ENCODE peak calls at places on chromosomes 6 and 20, in six cellular contexts. X, V, C, E, Y and O are unnamed samples. For H3K4me1, the result is how much of the 10 kb centered on the place peaks cover.

GRCh38 chr6:35386989-35387388 is 44.6 kb downstream of the PPARD start:
- DNase-seq in X (no peak), V (no peak), C (no peak), E (no peak), Y (no peak), O (no peak)

GRCh38 chr20:36936341-36936740 is 15.2 kb downstream of the SAMHD1 start:
- DNase-seq in X (no peak), V (no peak), C (no peak), E (no peak), Y (no peak), O (no peak)

GRCh38 chr20:23437126-23437894 is 2.2 kb upstream of the CSTL1 start:
- DNase-seq in X (no peak), V (no peak), C (peak), E (no peak), Y (no peak), O (no peak)

GRCh38 chr6:116158641-116159040 is 32.7 kb upstream of the COL10A1 start:
- DNase-seq in X (no peak), V (no peak), C (no peak), E (no peak), Y (no peak), O (no peak)

GRCh38 chr6:37433657-37434271 is 743 bp downstream of the CMTR1 start:
- DNase-seq in X (no peak), V (no peak), C (no peak), E (peak), Y (no peak), O (peak)

GRCh38 chr6:81909981-81910910 is 157.8 kb upstream of the TENT5A start:
- DNase-seq in X (no peak), V (no peak), C (no peak), E (no peak), Y (no peak), O (no peak)

GRCh38 chr6:158647501-158647900 is 2.4 kb upstream of the SYTL3 start:
- DNase-seq in X (no peak), V (no peak), C (no peak), E (no peak), Y (no peak), O (no peak)

GRCh38 chr6:58198301-58198700 is 880.9 kb downstream of the PRIM2 start:
- DNase-seq in X (no peak), V (no peak), C (no peak), E (no peak), Y (no peak), O (peak)

GRCh38 chr6:12113190-12113578 is 101.1 kb downstream of the HIVEP1 start:
- DNase-seq in X (no peak), V (no peak), C (peak), E (no peak), Y (no peak), O (peak)

GRCh38 chr20:51366155-51366886 is 176.2 kb downstream of the NFATC2 start:
- DNase-seq in X (peak), V (peak), C (peak), E (peak), Y (peak), O (peak)

GRCh38 chr20:40689100-40689942 is at the start of gene MAFB:
- DNase-seq in X (peak), V (peak), C (peak), E (peak), Y (no peak), O (peak)

GRCh38 chr20:35909176-35909575 is 45.1 kb downstream of the SCAND1 start:
- DNase-seq in X (no peak), V (no peak), C (no peak), E (no peak), Y (no peak), O (no peak)

GRCh38 chr6:115854866-115855665 is 205.6 kb downstream of the FRK start:
- DNase-seq in X (peak), V (no peak), C (no peak), E (no peak), Y (no peak), O (no peak)

GRCh38 chr6:142926177-142926493 is 18.8 kb downstream of the HIVEP2 start:
- DNase-seq in X (no peak), V (no peak), C (peak), E (no peak), Y (no peak), O (no peak)

GRCh38 chr6:142927274-142927586 is 17.7 kb downstream of the HIVEP2 start:
- DNase-seq in X (no peak), V (no peak), C (peak), E (no peak), Y (no peak), O (no peak)

GRCh38 chr6:142925575-142926110 is 19.3 kb downstream of the HIVEP2 start:
- DNase-seq in X (no peak), V (no peak), C (peak), E (peak), Y (no peak), O (no peak)

GRCh38 chr6:142927904-142928303 is 17.1 kb downstream of the HIVEP2 start:
- DNase-seq in X (no peak), V (no peak), C (no peak), E (no peak), Y (no peak), O (no peak)

DNA sequence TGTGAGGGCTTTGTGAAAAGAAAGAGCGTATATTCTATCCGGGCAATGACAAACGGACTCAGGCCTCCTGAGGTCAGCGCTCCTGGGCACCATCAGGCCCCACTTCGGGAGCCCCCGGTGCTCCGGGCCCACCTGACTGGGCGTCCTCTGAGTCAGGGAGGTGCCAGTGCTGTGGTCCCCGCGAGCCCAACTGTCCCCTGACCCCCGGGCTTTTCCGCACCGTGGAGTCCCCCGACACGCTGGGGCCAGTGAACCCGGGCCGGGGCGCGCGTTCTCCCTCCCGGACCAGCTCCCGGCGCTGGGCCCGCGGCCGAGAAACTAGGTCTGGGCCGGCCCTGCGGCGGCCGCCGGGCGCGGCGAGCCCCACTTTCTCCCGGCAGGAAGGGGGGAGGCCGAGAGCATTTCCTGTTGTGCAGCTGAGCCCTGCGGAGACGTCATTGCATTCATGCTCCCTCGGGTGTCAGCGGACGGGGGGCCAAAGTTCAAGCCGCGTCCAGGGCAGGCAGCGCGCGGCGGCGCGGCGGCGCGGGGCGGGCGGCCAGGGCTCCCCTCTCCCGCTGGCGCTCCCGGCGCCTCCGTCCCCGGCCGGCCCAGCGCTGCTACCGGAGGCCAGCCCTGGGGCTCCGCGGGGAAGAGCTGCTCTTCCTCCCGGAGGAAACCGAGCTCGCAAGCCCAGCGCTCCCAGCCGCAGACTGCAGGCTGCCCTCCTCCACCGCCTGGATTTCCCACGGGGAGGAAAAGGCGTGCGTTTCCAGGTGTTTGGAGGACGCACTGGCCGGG is 18.3 kb downstream of the HIVEP2 start:
- DNase-seq in X (peak), V (no peak), C (peak), E (peak), Y (no peak), O (no peak)
- H3K4me1 ChIP-seq in X (half or more), V (under half), C (under half), E (under half), Y (under half), O (under half)

DNA sequence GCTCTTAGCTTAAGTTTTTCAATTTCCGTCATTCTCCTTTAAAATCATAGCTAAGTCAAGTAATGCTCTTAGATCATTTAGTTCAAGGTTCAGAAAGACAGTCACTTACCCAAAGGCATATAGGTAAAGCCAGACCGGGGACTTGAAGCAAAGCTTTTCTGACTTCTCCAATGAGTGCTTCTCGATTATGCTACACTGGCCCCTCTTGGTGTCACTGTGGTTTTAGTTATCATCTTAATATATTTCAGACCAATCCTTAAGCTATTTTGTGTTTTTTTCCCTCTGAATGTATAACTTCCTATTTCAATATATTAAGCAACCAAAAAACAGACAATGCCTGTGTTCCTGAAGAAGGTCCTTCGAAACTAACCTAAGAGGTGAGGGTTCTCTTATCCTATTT is 3.8 kb downstream of the PRDM1 start:
- DNase-seq in X (no peak), V (no peak), C (no peak), E (no peak), Y (no peak), O (no peak)
- TF ChIP-seq CTCF in X (no peak), V (no peak), C (no peak), E (peak), Y (peak), O (peak)

GRCh38 chr6:40714143-40714542 is 127.0 kb upstream of the LRFN2 start:
- DNase-seq in X (no peak), V (no peak), C (no peak), E (no peak), Y (no peak), O (no peak)
- H3K4me1 ChIP-seq in X (under half), V (under half), C (under half), E (under half), Y (under half), O (under half)

DNA sequence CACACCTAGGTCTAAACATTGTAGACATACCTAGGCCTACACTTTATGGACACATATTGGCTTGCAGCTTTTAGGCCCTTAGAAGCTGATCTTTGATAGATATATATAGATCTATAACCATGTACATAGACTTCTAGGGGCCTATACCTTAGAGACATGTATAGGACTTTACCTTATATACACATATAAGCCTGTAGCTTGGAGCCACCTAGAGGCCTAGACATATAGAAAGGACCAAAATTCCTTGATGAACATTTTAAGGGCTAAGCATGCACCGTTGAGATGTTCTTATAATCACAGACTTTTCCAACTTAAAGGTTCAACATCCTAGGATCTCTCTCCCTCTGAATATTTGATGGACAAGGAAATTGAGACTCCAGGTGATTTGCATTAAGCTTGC is 371.7 kb upstream of the SASH1 start:
- DNase-seq in X (no peak), V (no peak), C (peak), E (no peak), Y (no peak), O (peak)
- TF ChIP-seq CTCF in X (no peak), V (no peak), C (no peak), E (peak), Y (peak), O (peak)

GRCh38 chr20:50356522-50356880 is 153.7 kb upstream of the PTPN1 start:
- DNase-seq in X (no peak), V (no peak), C (no peak), E (no peak), Y (no peak), O (no peak)

GRCh38 chr20:50356962-50357782 is 153.0 kb upstream of the PTPN1 start:
- DNase-seq in X (no peak), V (no peak), C (no peak), E (no peak), Y (no peak), O (no peak)

GRCh38 chr20:50355593-50356521 is 154.3 kb upstream of the PTPN1 start:
- DNase-seq in X (no peak), V (no peak), C (no peak), E (no peak), Y (no peak), O (no peak)

GRCh38 chr20:50353289-50353961 is 156.8 kb upstream of the PTPN1 start:
- DNase-seq in X (no peak), V (no peak), C (no peak), E (no peak), Y (no peak), O (no peak)

GRCh38 chr20:50354690-50355592 is 155.2 kb upstream of the PTPN1 start:
- DNase-seq in X (no peak), V (no peak), C (no peak), E (peak), Y (no peak), O (peak)
- H3K4me1 ChIP-seq in X (under half), V (under half), C (under half), E (under half), Y (under half), O (under half)

DNA sequence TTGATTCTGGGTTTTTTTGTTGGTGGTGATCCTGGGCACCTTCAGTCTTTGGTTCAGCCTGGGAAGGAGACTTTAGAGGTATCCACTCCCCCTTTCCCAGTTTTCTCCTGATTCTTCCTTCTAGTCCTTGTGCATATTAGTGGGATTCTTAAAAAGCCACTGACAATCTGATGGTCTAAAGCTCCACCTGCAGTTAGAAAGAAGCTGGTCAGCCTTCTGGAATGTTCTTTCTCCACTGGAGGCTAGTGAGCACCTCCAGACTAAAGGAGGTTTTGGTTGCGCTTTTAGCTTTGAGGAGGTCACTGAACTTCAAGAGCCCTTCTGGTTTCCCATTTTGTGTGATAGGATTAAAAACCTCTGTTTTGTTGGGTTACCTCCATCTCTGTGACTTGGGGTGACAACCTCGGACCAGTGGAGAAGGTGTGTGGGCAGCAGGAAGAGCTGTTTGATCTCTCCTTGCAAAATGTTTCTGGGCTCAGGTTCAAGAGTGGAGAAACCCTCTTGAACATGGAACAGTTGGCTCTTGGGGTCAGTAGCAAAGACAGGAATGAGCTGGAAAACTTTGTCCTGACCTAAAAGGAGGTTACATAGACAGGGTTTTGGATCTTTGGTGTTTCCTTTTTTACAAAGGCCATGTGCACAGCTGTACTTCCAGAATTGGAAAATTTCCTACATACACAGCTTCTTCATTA is 29.0 kb downstream of the JARID2 start:
- DNase-seq in X (no peak), V (no peak), C (no peak), E (no peak), Y (no peak), O (no peak)
- TF ChIP-seq CTCF in X (peak), V (no peak), C (no peak), E (peak), Y (no peak), O (peak)

GRCh38 chr6:53615633-53616449 is 49.7 kb downstream of the KLHL31 start:
- DNase-seq in X (no peak), V (no peak), C (no peak), E (peak), Y (peak), O (peak)

GRCh38 chr6:53618219-53618618 is 47.3 kb downstream of the KLHL31 start:
- DNase-seq in X (no peak), V (no peak), C (no peak), E (no peak), Y (no peak), O (no peak)

GRCh38 chr6:53614676-53615075 is 50.9 kb downstream of the KLHL31 start:
- DNase-seq in X (no peak), V (no peak), C (no peak), E (no peak), Y (no peak), O (no peak)

GRCh38 chr6:53611342-53611741 is 54.2 kb downstream of the KLHL31 start:
- DNase-seq in X (no peak), V (no peak), C (no peak), E (no peak), Y (no peak), O (peak)

DNA sequence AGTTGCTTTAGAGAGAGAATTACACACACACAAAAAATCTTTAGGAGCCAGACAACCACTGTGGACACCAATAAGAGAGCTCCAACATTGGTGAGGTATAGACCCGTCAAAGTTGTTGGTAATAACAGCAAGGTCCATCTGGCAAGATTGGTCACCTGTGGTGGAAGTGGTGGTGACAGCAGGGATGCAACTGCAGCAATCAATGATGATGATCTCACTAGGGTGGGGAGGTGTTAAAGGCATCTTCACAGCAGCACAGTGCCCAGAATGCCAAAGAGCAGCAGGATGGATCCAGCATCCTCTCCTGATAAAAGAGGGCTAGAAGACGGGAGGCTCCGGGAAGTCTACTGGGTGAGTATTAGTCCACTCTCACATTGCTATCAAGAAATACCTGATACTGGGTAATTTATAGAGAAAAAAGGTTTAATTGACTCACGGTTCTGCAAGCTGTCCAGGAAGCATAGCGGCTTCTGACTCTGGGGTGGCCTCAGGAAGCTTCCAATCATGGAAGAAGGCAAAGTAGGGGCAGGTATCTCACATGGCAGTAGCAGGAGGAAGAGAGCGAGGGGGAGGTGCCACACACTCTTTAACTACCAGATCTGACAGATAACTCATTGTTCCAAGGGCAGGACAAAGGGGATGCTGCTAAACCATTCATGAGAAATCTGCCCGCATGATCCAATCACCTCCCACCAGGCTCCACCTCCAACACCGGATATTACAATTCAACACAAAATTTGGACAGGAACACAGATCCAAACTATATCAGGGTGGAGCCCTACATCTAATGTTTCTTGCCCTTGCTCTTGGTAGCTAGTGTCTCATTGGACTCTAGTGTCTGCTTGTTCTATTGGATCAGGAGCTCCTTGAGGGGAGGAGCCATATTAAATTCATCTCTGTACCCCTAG is 48.9 kb downstream of the KLHL31 start:
- DNase-seq in X (no peak), V (no peak), C (no peak), E (no peak), Y (peak), O (no peak)
- H3K4me1 ChIP-seq in X (under half), V (under half), C (under half), E (under half), Y (half or more), O (under half)

GRCh38 chr6:140046030-140046632 is 671.7 kb upstream of the CITED2 start:
- DNase-seq in X (no peak), V (no peak), C (no peak), E (no peak), Y (no peak), O (no peak)
- TF ChIP-seq CTCF in X (no peak), V (no peak), C (no peak), E (no peak), Y (no peak), O (no peak)

GRCh38 chr6:3522561-3523287 is 65.9 kb upstream of the SLC22A23 start:
- DNase-seq in X (no peak), V (no peak), C (no peak), E (no peak), Y (no peak), O (peak)
- H3K4me1 ChIP-seq in X (under half), V (under half), C (under half), E (under half), Y (under half), O (under half)